ENCODE peak calls at places on chromosomes 1 and 21, in six cellular contexts. V is GM12892, J is H1, S is GM12878, E is K562, F is HepG2. D is an unnamed sample.

GRCh38 chr1:35717911-35718476 is 690 bp downstream of the C1orf216 start:
- DNase-seq in V (no peak), J (no peak), S (no peak), E (peak; percentile 77), F (no peak), D (no peak)

GRCh38 chr21:38936237-38936636 is 130.5 kb downstream of the ETS2 start:
- DNase-seq in V (no peak), J (no peak), S (no peak), E (no peak), F (no peak), D (no peak)

GRCh38 chr21:19998450-19998849 is 999.8 kb upstream of the NCAM2 start:
- DNase-seq in V (no peak), J (no peak), S (no peak), E (no peak), F (no peak), D (no peak)

GRCh38 chr1:117467336-117467735 is 100.1 kb downstream of the MAN1A2 start:
- DNase-seq in V (no peak), J (no peak), S (no peak), E (no peak), F (no peak), D (no peak)

GRCh38 chr1:85091647-85092295 is 43.5 kb upstream of the MCOLN3 start:
- DNase-seq in V (no peak), J (no peak), S (no peak), E (no peak), F (no peak), D (no peak)

GRCh38 chr1:171788696-171789095 is 7.2 kb downstream of the METTL13 start:
- DNase-seq in V (no peak), J (no peak), S (no peak), E (no peak), F (no peak), D (no peak)

GRCh38 chr1:244102471-244102870 is 51.4 kb downstream of the ZBTB18 start:
- DNase-seq in V (no peak), J (no peak), S (no peak), E (no peak), F (no peak), D (no peak)

GRCh38 chr1:59779949-59780348 is 34.8 kb upstream of the HOOK1 start:
- DNase-seq in V (no peak), J (no peak), S (no peak), E (no peak), F (peak; percentile 16), D (no peak)

GRCh38 chr1:79059361-79059760 is 52.8 kb upstream of the ADGRL4 start:
- DNase-seq in V (no peak), J (no peak), S (no peak), E (no peak), F (no peak), D (no peak)

GRCh38 chr1:151146416-151147131 is at the start of gene SEMA6C:
- DNase-seq in V (peak; percentile 90), J (no peak), S (peak; percentile 48), E (peak; percentile 95), F (peak; percentile 82), D (peak; percentile 90)

GRCh38 chr1:112054504-112054903 is 65.0 kb upstream of the KCND3 start:
- DNase-seq in V (no peak), J (no peak), S (no peak), E (no peak), F (no peak), D (no peak)

GRCh38 chr21:41358193-41359166 is 3.3 kb upstream of the MX2 start:
- DNase-seq in V (no peak), J (no peak), S (no peak), E (no peak), F (no peak), D (no peak)

GRCh38 chr1:53214541-53214940 is 5.9 kb downstream of the CZIB start:
- DNase-seq in V (no peak), J (no peak), S (no peak), E (no peak), F (no peak), D (no peak)

GRCh38 chr1:77977989-77978292 is 931 bp downstream of the FUBP1 start:
- DNase-seq in V (no peak), J (no peak), S (no peak), E (no peak), F (no peak), D (no peak)

GRCh38 chr1:71561729-71562128 is 480.9 kb upstream of the ZRANB2 start:
- DNase-seq in V (no peak), J (no peak), S (no peak), E (no peak), F (no peak), D (no peak)

GRCh38 chr1:23524716-23525401 is 6.2 kb downstream of the E2F2 start:
- DNase-seq in V (peak; percentile 49), J (no peak), S (no peak), E (peak; percentile 65), F (no peak), D (no peak)

GRCh38 chr1:108125312-108126138 is 74.6 kb downstream of the SLC25A24 start:
- DNase-seq in V (peak; percentile 23), J (peak; percentile 62), S (peak; percentile 26), E (peak; percentile 83), F (peak; percentile 61), D (peak; percentile 39)

GRCh38 chr1:24142546-24143431 is at the start of gene IL22RA1:
- DNase-seq in V (no peak), J (no peak), S (no peak), E (no peak), F (peak; percentile 48), D (no peak)

GRCh38 chr1:18234790-18235242 is 127.2 kb downstream of the IGSF21 start:
- DNase-seq in V (peak; percentile 33), J (peak; percentile 57), S (no peak), E (peak; percentile 91), F (peak; percentile 51), D (peak; percentile 27)

GRCh38 chr1:32716312-32717126 is 13.9 kb upstream of the SYNC start:
- DNase-seq in V (peak; percentile 58), J (peak; percentile 91), S (no peak), E (peak; percentile 96), F (peak; percentile 89), D (peak; percentile 82)
- TF ChIP-seq POLR2A in V (no peak), J (no peak), S (no peak), E (no peak), F (peak; percentile 89), D (no peak)

DNA sequence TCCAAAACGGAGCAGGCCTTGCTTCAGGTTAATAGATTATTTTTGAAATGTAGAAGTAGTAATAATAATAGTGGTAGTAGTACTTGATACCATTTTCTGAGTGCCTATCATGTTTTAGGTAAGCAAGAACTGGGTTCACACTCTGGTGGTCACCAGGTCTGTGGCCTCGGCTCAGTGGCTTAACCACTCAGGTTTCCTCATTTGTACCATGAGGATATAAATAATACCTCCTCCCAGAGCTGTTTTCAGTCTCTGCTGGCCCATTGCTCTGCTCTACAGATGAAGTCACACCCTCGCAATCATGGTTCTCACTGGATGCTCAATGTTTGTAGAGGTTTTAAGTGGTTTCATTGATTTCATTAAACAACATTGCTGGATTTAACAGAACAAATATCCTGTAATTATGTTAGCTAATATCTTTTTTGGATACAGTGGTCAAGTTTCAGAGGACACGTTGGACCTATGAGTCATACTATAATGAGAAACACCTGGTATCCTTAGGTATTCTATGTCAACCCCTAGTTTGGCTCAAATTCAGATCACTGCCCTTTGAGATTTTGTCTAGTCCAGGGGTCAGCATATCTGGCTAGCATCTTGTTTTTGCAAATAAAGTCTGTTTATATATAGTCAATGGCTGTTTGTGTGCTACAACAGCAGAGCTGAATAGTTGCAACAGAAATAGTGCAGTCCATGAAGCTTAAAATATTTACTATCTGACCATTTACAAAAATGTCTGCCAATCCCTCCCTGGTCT is 48.3 kb upstream of the EDEM3 start:
- DNase-seq in V (no peak), J (no peak), S (no peak), E (no peak), F (no peak), D (no peak)
- TF ChIP-seq TAF1 in V (no peak), J (no peak), S (no peak), E (no peak), F (no peak), D (no peak)

GRCh38 chr1:145982010-145982723 is 14.2 kb downstream of the TXNIP start:
- DNase-seq in V (no peak), J (no peak), S (no peak), E (no peak), F (no peak), D (no peak)

GRCh38 chr1:145985502-145986439 is 10.6 kb downstream of the TXNIP start:
- DNase-seq in V (no peak), J (no peak), S (no peak), E (no peak), F (peak; percentile 56), D (no peak)

GRCh38 chr1:145985129-145985501 is 11.3 kb downstream of the TXNIP start:
- DNase-seq in V (no peak), J (no peak), S (no peak), E (no peak), F (no peak), D (no peak)

GRCh38 chr1:145983206-145983675 is 13.1 kb downstream of the TXNIP start:
- DNase-seq in V (no peak), J (no peak), S (no peak), E (no peak), F (no peak), D (no peak)

GRCh38 chr1:145983959-145984830 is 12.2 kb downstream of the TXNIP start:
- DNase-seq in V (no peak), J (no peak), S (no peak), E (no peak), F (no peak), D (no peak)
- TF ChIP-seq POLR2A in V (no peak), J (no peak), S (no peak), E (no peak), F (no peak), D (no peak)

GRCh38 chr1:42949312-42950145 is 9.1 kb downstream of the SLC2A1 start:
- DNase-seq in V (no peak), J (no peak), S (no peak), E (no peak), F (no peak), D (no peak)

GRCh38 chr1:42952353-42953001 is 6.2 kb downstream of the SLC2A1 start:
- DNase-seq in V (peak; percentile 51), J (no peak), S (no peak), E (peak; percentile 62), F (no peak), D (peak; percentile 41)

GRCh38 chr1:42951588-42951987 is 7.1 kb downstream of the SLC2A1 start:
- DNase-seq in V (no peak), J (no peak), S (no peak), E (no peak), F (no peak), D (no peak)

GRCh38 chr1:42947965-42948732 is 10.5 kb downstream of the SLC2A1 start:
- DNase-seq in V (no peak), J (no peak), S (no peak), E (no peak), F (no peak), D (no peak)

GRCh38 chr1:42950146-42950480 is 8.6 kb downstream of the SLC2A1 start:
- DNase-seq in V (no peak), J (no peak), S (no peak), E (no peak), F (no peak), D (no peak)
- TF ChIP-seq TAF1 in V (no peak), J (no peak), S (no peak), E (no peak), F (no peak), D (no peak)

GRCh38 chr1:74197657-74198552 is at the start of the genes FPGT and LRRIQ3:
- DNase-seq in V (peak; percentile 68), J (peak; percentile 87), S (peak; percentile 84), E (peak; percentile 98), F (peak; percentile 88), D (peak; percentile 70)
- TF ChIP-seq POLR2A in V (peak; percentile 82), J (no peak), S (peak; percentile 89), E (peak; percentile 86), F (peak; percentile 75), D (peak; percentile 80)

D was measured in GM12891.